ENCODE peak calls at places on chromosomes 3 and 15, in six cellular contexts. Y, Z, G, T, X and K are unnamed samples.

GRCh38 chr15:27271258-27271657 is 300.3 kb downstream of the GABRG3 start:
- DNase-seq in Z (no peak), Y (no peak), T (no peak), G (no peak), X (no peak), K (no peak)

GRCh38 chr3:66004244-66004643 is 34.5 kb downstream of the MAGI1 start:
- DNase-seq in Y (no peak), Z (no peak), X (no peak), G (no peak), T (no peak), K (no peak)

GRCh38 chr15:43370975-43371974 is at the start of the genes TUBGCP4 and ZSCAN29:
- DNase-seq in X (peak), Z (peak), T (peak), Y (peak), G (peak), K (peak)

GRCh38 chr3:13228584-13228983 is 155.4 kb upstream of the IQSEC1 start:
- DNase-seq in T (no peak), G (no peak), Y (no peak), Z (no peak), X (no peak), K (no peak)

GRCh38 chr3:6229778-6230410 is 631.0 kb upstream of the GRM7 start:
- DNase-seq in T (no peak), Y (no peak), G (no peak), X (no peak), Z (peak), K (no peak)

GRCh38 chr3:100533176-100533575 is 40.8 kb downstream of the TMEM45A start:
- DNase-seq in X (peak), G (no peak), T (no peak), Z (no peak), Y (no peak), K (no peak)

GRCh38 chr15:78072080-78072892 is 5.2 kb downstream of the TBC1D2B start:
- DNase-seq in Z (no peak), T (peak), X (no peak), Y (no peak), G (no peak), K (peak)

GRCh38 chr3:126552688-126553283 is 5.9 kb downstream of the C3orf22 start:
- DNase-seq in T (no peak), Z (no peak), X (no peak), Y (no peak), G (no peak), K (no peak)

GRCh38 chr3:10196389-10197052 is 31.8 kb downstream of the IRAK2 start:
- DNase-seq in Y (no peak), X (no peak), G (peak), Z (peak), T (no peak), K (peak)

GRCh38 chr3:106007512-106007911 is 138.7 kb upstream of the CBLB start:
- DNase-seq in Y (no peak), G (no peak), Z (no peak), T (no peak), X (no peak), K (no peak)

GRCh38 chr3:106006001-106006400 is 137.2 kb upstream of the CBLB start:
- DNase-seq in Z (no peak), G (no peak), X (no peak), T (no peak), Y (no peak), K (peak)

GRCh38 chr3:106004137-106004600 is 135.4 kb upstream of the CBLB start:
- DNase-seq in T (peak), G (peak), Z (no peak), X (no peak), Y (no peak), K (peak)

GRCh38 chr3:106006571-106006970 is 137.8 kb upstream of the CBLB start:
- DNase-seq in G (no peak), Y (no peak), Z (no peak), X (no peak), T (no peak), K (no peak)

DNA sequence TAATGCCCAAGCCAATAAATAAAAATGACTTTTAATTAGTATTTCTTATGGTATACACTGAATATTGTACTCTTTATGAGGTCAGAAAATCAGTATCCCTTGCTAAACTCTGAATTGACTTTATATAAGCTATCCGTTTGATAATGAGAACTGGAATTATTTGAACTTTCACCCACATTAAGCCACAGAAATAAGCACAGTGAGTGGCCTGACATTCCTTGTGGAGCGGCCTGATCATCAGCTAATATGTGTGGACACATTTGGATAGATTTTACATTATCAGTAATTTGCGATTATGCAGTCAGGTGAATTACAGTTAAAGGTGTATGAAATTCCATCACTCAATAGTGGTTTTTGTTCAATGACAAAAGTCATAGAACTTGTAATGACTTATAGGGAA is 136.0 kb upstream of the CBLB start:
- DNase-seq in Z (no peak), X (no peak), Y (no peak), G (no peak), T (no peak), K (no peak)
- H3K4me3 ChIP-seq in Z (no peak), X (no peak), Y (no peak), G (no peak), T (no peak), K (peak)

GRCh38 chr15:45616901-45617323 is 17.9 kb upstream of the SQOR start:
- DNase-seq in G (no peak), Z (no peak), X (peak), T (no peak), Y (no peak), K (no peak)
- H2AFZ ChIP-seq in G (peak), Z (no peak), X (peak), T (no peak), Y (no peak), K (no peak)

DNA sequence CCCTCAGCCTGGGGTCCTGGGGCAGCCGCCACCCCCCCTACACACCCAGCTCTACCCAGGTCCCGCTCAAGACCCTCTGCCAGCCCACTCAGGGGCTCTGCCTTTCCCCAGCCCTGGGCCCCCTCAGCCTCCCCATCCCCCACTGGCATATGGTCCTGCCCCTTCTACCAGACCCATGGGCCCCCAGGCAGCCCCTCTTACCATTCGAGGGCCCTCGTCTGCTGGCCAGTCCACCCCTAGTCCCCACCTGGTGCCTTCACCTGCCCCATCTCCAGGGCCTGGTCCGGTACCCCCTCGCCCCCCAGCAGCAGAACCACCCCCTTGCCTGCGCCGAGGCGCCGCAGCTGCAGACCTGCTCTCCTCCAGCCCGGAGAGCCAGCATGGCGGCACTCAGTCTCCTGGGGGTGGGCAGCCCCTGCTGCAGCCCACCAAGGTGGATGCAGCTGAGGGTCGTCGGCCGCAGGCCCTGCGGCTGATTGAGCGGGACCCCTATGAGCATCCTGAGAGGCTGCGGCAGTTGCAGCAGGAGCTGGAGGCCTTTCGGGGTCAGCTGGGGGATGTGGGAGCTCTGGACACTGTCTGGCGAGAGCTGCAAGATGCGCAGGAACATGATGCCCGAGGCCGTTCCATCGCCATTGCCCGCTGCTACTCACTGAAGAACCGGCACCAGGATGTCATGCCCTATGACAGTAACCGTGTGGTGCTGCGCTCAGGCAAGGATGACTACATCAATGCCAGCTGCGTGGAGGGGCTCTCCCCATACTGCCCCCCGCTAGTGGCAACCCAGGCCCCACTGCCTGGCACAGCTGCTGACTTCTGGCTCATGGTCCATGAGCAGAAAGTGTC is 30.2 kb downstream of the PTPN23 start:
- DNase-seq in X (no peak), Y (no peak), Z (no peak), T (no peak), G (no peak), K (no peak)
- H3K4me3 ChIP-seq in X (no peak), Y (no peak), Z (no peak), T (no peak), G (no peak), K (no peak)

GRCh38 chr3:81446806-81447205 is 314.6 kb downstream of the GBE1 start:
- DNase-seq in G (no peak), Y (no peak), X (no peak), T (no peak), Z (no peak), K (no peak)

GRCh38 chr3:81451140-81451539 is 310.3 kb downstream of the GBE1 start:
- DNase-seq in G (no peak), Z (no peak), T (no peak), X (no peak), Y (no peak), K (no peak)

GRCh38 chr3:81445712-81446111 is 315.7 kb downstream of the GBE1 start:
- DNase-seq in Z (no peak), T (no peak), X (no peak), Y (no peak), G (no peak), K (no peak)

GRCh38 chr3:81452406-81452805 is 309.0 kb downstream of the GBE1 start:
- DNase-seq in Y (no peak), X (no peak), Z (no peak), T (no peak), G (no peak), K (no peak)

GRCh38 chr3:81451611-81452010 is 309.8 kb downstream of the GBE1 start:
- DNase-seq in G (no peak), Z (no peak), T (no peak), X (peak), Y (no peak), K (no peak)
- H2AFZ ChIP-seq in G (no peak), Z (no peak), T (no peak), X (no peak), Y (no peak), K (no peak)

GRCh38 chr3:39180183-39180545 is 12.2 kb downstream of the XIRP1 start:
- DNase-seq in Z (no peak), T (no peak), G (no peak), Y (no peak), X (no peak), K (no peak)

GRCh38 chr3:39184081-39184967 is 8.1 kb downstream of the XIRP1 start:
- DNase-seq in T (no peak), G (no peak), Z (no peak), Y (no peak), X (no peak), K (no peak)

GRCh38 chr3:39183231-39184080 is 8.9 kb downstream of the XIRP1 start:
- DNase-seq in G (no peak), Z (no peak), Y (no peak), X (no peak), T (no peak), K (no peak)

GRCh38 chr3:39180546-39181346 is 11.6 kb downstream of the XIRP1 start:
- DNase-seq in Y (peak), X (peak), T (peak), Z (peak), G (peak), K (peak)

DNA sequence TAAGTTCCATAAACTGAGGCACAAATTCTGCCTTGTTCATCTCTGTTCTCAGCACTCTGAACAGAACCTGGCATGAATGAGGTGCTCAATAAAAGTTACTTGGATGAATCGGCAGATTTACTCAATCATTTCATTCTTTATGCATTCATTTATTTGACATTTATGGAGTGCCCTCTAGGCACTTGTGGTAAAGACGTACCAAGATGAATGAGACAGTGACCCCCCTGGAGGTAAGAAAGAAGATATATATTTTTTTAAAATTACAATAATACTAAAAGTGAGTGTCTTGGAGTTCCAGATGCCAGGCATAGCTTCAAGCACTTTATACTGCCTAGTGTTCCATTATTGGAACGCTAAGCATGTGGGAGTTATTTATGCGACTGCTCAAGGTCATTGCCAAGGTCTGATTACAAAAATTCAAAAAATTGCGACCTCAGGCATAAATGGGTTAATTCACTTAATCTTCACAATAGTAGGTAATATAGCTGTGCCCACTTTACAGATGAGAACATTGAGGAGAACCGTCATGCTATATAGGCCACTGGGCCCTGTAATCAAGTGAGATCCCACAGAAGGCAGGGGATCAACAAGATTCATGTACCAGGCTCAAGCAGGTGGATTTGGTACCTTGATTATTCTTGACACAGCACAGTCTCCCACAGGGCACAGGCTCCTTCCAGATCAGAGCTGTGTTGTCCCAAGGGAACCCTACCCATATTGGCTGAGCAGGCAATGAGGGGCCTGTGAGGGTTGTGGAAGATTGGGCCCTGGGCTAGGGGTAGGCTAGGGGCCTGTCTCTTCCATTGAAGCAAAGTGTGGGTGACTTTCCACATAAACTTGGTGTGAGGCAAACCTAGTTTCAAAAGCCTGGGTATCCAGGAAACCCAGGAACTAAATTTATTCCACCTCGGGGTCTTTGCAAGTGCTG is 10.7 kb downstream of the XIRP1 start:
- DNase-seq in X (no peak), G (no peak), T (no peak), Z (no peak), Y (no peak), K (no peak)
- H3K4me3 ChIP-seq in X (peak), G (peak), T (no peak), Z (peak), Y (peak), K (no peak)